ENCODE peak calls at places on chromosomes 6 and 20, in seven cellular contexts. One of them, this sample, is unnamed.

GRCh38 chr6:106746660-106747059 is 117.3 kb downstream of the QRSL1 start:
- DNase-seq in SK-N-SH: no peak
- DNase-seq in K562: no peak
- DNase-seq in HepG2: peak
- DNase-seq in H1: no peak
- DNase-seq in GM12878: no peak
- DNase-seq in GM12892: no peak
- DNase-seq in this sample: no peak

GRCh38 chr6:122825180-122825579 is 36.1 kb downstream of the SMPDL3A start:
- DNase-seq in H1: no peak
- DNase-seq in GM12878: no peak
- DNase-seq in K562: no peak
- DNase-seq in HepG2: no peak
- DNase-seq in GM12892: no peak
- DNase-seq in SK-N-SH: no peak
- DNase-seq in this sample: no peak

GRCh38 chr6:155103816-155104366 is 108.8 kb downstream of the TIAM2 start:
- DNase-seq in HepG2: no peak
- DNase-seq in GM12892: no peak
- DNase-seq in K562: no peak
- DNase-seq in GM12878: no peak
- DNase-seq in SK-N-SH: no peak
- DNase-seq in H1: no peak
- DNase-seq in this sample: no peak

GRCh38 chr20:12051206-12052163 is 133.8 kb downstream of the BTBD3 start:
- DNase-seq in GM12878: no peak
- DNase-seq in SK-N-SH: no peak
- DNase-seq in GM12892: no peak
- DNase-seq in H1: no peak
- DNase-seq in K562: no peak
- DNase-seq in HepG2: no peak
- DNase-seq in this sample: no peak

GRCh38 chr6:34490390-34491090 is 24.7 kb downstream of the PACSIN1 start:
- DNase-seq in H1: no peak
- DNase-seq in K562: no peak
- DNase-seq in GM12878: no peak
- DNase-seq in GM12892: no peak
- DNase-seq in SK-N-SH: no peak
- DNase-seq in HepG2: no peak
- DNase-seq in this sample: no peak

GRCh38 chr20:57650266-57650665 is 30.0 kb upstream of the ZBP1 start:
- DNase-seq in HepG2: no peak
- DNase-seq in SK-N-SH: peak
- DNase-seq in K562: no peak
- DNase-seq in GM12878: no peak
- DNase-seq in GM12892: no peak
- DNase-seq in H1: no peak
- DNase-seq in this sample: no peak

GRCh38 chr20:24855848-24856247 is 93.2 kb upstream of the CST7 start:
- DNase-seq in SK-N-SH: no peak
- DNase-seq in GM12878: no peak
- DNase-seq in H1: no peak
- DNase-seq in HepG2: no peak
- DNase-seq in GM12892: no peak
- DNase-seq in K562: no peak
- DNase-seq in this sample: no peak

GRCh38 chr6:29834564-29835436 is 7.2 kb downstream of the HLA-G start:
- DNase-seq in HepG2: no peak
- DNase-seq in H1: no peak
- DNase-seq in GM12878: no peak
- DNase-seq in GM12892: no peak
- DNase-seq in K562: peak
- DNase-seq in SK-N-SH: peak
- DNase-seq in this sample: no peak

DNA sequence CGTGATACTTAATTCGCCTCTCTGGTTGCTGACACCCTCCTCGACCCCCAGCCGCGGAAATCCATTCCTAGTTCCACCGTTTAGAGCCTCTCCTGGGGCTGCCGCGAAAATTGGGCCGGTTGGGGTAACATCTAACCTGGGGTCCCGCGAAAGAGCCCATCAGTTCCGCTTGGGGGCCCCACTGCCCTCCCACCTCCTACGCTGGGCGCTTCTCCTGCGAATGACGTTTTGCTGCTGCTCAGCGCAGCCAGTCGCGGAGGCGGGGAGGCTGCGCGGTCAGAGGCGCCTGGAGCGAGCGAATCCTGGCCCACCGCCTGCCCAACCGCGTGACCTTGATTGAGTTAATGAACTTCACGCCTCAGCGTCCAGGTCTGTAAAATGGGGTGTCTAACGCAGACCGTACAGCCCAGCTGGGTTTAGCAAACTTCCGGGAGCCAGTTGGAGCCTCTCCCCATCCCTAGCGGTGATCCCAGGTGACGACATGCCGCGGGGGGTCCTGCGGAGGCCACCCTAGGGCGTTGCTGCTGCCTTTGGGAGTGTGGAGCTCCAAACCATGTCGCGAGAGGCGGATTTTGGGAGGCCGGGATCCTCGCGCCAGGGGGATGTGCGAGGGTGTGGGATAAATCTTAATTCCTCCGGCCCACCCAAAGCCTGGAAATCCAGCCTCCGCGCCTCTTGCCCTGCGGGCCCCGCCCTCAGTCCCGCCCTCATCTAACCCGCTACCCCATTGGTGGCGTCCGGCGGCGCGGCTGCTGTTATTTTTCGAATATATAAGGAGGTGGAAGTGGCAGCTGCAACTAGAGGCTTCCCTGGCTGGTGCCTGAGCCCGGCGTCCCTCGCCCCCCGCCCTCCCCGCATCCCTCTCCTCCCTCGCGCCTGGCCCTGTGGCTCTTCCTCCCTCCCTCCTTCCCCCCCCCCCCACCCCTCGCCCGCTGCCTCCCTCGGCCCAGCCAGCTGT is at the start of gene CDC25B:
- DNase-seq in HepG2: peak
- DNase-seq in K562: peak
- DNase-seq in GM12878: peak
- DNase-seq in GM12892: peak
- DNase-seq in H1: peak
- DNase-seq in SK-N-SH: peak
- DNase-seq in this sample: peak
- TF ChIP-seq TAF1 in HepG2: peak
- TF ChIP-seq TAF1 in K562: peak
- TF ChIP-seq TAF1 in GM12878: no peak
- TF ChIP-seq TAF1 in GM12892: no peak
- TF ChIP-seq TAF1 in H1: peak
- TF ChIP-seq TAF1 in SK-N-SH: peak
- TF ChIP-seq TAF1 in this sample: peak

GRCh38 chr20:64214952-64215351 is 40.6 kb upstream of the PCMTD2 start:
- DNase-seq in HepG2: no peak
- DNase-seq in H1: no peak
- DNase-seq in GM12878: no peak
- DNase-seq in GM12892: no peak
- DNase-seq in K562: no peak
- DNase-seq in SK-N-SH: peak
- DNase-seq in this sample: no peak
- TF ChIP-seq TAF1 in HepG2: no peak
- TF ChIP-seq TAF1 in H1: no peak
- TF ChIP-seq TAF1 in GM12878: no peak
- TF ChIP-seq TAF1 in GM12892: no peak
- TF ChIP-seq TAF1 in K562: no peak
- TF ChIP-seq TAF1 in SK-N-SH: no peak
- TF ChIP-seq TAF1 in this sample: no peak

GRCh38 chr20:18101125-18101820 is 36.4 kb upstream of the KAT14 start:
- DNase-seq in GM12878: no peak
- DNase-seq in SK-N-SH: no peak
- DNase-seq in K562: no peak
- DNase-seq in GM12892: no peak
- DNase-seq in HepG2: no peak
- DNase-seq in H1: peak
- DNase-seq in this sample: no peak

DNA sequence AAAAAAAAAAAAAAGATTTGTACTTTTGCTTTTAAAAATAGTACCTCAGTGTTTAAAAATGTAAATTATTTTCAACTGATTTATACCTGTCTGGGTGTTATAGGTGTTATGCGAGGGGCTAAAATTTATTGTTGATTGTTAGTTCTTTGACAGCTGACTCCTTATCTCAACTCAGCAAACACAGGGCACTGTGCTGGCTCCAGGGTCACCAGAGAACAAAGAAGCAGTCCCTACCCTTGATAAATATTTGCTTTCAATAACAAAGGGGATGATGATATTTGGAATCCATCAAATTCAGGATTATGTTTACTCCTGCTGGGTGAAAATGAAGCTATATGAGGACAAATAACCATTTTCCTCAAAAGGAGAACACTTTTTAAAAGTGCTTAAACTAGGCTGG is 34.2 kb upstream of the KAT14 start:
- DNase-seq in HepG2: peak
- DNase-seq in GM12892: no peak
- DNase-seq in K562: no peak
- DNase-seq in SK-N-SH: no peak
- DNase-seq in H1: no peak
- DNase-seq in GM12878: no peak
- DNase-seq in this sample: no peak
- TF ChIP-seq TAF1 in HepG2: no peak
- TF ChIP-seq TAF1 in GM12892: no peak
- TF ChIP-seq TAF1 in K562: no peak
- TF ChIP-seq TAF1 in SK-N-SH: no peak
- TF ChIP-seq TAF1 in H1: no peak
- TF ChIP-seq TAF1 in GM12878: no peak
- TF ChIP-seq TAF1 in this sample: no peak

DNA sequence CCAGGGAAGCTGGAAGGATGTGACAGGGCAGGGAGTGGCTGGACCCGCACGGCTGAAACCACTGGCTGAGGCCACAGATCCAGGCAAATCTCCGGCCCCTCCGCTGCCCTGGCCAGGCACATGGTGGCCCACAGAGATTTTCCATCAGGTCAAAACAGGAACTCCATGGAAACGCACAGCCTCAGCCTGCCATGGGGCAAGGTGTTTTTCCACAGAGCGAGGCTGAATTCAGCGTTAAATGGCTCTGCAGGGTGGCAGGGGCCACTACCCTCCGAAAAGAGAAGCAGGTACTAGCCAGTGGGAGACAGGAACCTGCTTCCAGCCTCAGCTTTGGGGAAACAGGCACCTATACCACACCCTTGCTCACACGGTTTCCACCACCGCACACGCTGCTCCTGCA is 53.1 kb downstream of the PREX1 start:
- DNase-seq in H1: no peak
- DNase-seq in GM12878: no peak
- DNase-seq in GM12892: no peak
- DNase-seq in K562: no peak
- DNase-seq in HepG2: no peak
- DNase-seq in SK-N-SH: no peak
- DNase-seq in this sample: no peak
- TF ChIP-seq TAF1 in H1: no peak
- TF ChIP-seq TAF1 in GM12878: no peak
- TF ChIP-seq TAF1 in GM12892: no peak
- TF ChIP-seq TAF1 in K562: no peak
- TF ChIP-seq TAF1 in HepG2: no peak
- TF ChIP-seq TAF1 in SK-N-SH: no peak
- TF ChIP-seq TAF1 in this sample: no peak

GRCh38 chr6:11770546-11771466 is 7.8 kb downstream of the ADTRP start:
- DNase-seq in GM12878: no peak
- DNase-seq in H1: no peak
- DNase-seq in K562: no peak
- DNase-seq in GM12892: peak
- DNase-seq in HepG2: no peak
- DNase-seq in SK-N-SH: peak
- DNase-seq in this sample: no peak
- TF ChIP-seq TAF1 in GM12878: no peak
- TF ChIP-seq TAF1 in H1: no peak
- TF ChIP-seq TAF1 in K562: no peak
- TF ChIP-seq TAF1 in GM12892: no peak
- TF ChIP-seq TAF1 in HepG2: no peak
- TF ChIP-seq TAF1 in SK-N-SH: no peak
- TF ChIP-seq TAF1 in this sample: no peak